ENCODE peak calls at places on chromosomes 3 and 15, in four cellular contexts. One of them, this sample, is unnamed. For H3K36me3 and H3K4me1, the result is how much of the 10 kb centered on the place peaks cover.

GRCh38 chr3:46664971-46665762 is 28.3 kb downstream of the ALS2CL start:
- DNase-seq in fibroblast of lung: no peak
- DNase-seq in lower lobe of right lung: peak
- DNase-seq in neuronal stem cell: no peak
- DNase-seq in this sample: peak

GRCh38 chr15:76336254-76337046 is at the start of gene ISL2:
- DNase-seq in lower lobe of right lung: peak
- DNase-seq in neuronal stem cell: peak
- DNase-seq in fibroblast of lung: peak
- DNase-seq in this sample: peak

GRCh38 chr15:37125143-37125542 is 24.8 kb upstream of the MEIS2 start:
- DNase-seq in neuronal stem cell: no peak
- DNase-seq in fibroblast of lung: no peak
- DNase-seq in lower lobe of right lung: no peak
- DNase-seq in this sample: no peak

GRCh38 chr3:190281308-190282051 is 40.8 kb downstream of the CLDN1 start:
- DNase-seq in fibroblast of lung: no peak
- DNase-seq in lower lobe of right lung: no peak
- DNase-seq in neuronal stem cell: no peak
- DNase-seq in this sample: no peak

GRCh38 chr3:141959531-141959920 is 83.1 kb downstream of the ATP1B3 start:
- DNase-seq in fibroblast of lung: no peak
- DNase-seq in lower lobe of right lung: no peak
- DNase-seq in neuronal stem cell: no peak
- DNase-seq in this sample: no peak

GRCh38 chr3:58200121-58200709 is 10.6 kb downstream of the DNASE1L3 start:
- DNase-seq in fibroblast of lung: no peak
- DNase-seq in lower lobe of right lung: no peak
- DNase-seq in neuronal stem cell: no peak
- DNase-seq in this sample: no peak

GRCh38 chr3:195549001-195549400 is 5.9 kb upstream of the PPP1R2 start:
- DNase-seq in fibroblast of lung: no peak
- DNase-seq in lower lobe of right lung: no peak
- DNase-seq in neuronal stem cell: no peak
- DNase-seq in this sample: no peak

GRCh38 chr3:161371441-161372320 is at the start of gene SPTSSB:
- DNase-seq in neuronal stem cell: peak
- DNase-seq in fibroblast of lung: peak
- DNase-seq in lower lobe of right lung: peak
- DNase-seq in this sample: peak

GRCh38 chr3:41519746-41520145 is 320.4 kb downstream of the CTNNB1 start:
- DNase-seq in neuronal stem cell: no peak
- DNase-seq in lower lobe of right lung: no peak
- DNase-seq in fibroblast of lung: no peak
- DNase-seq in this sample: no peak

GRCh38 chr15:67107014-67107812 is 41.8 kb downstream of the SMAD3 start:
- DNase-seq in lower lobe of right lung: peak
- DNase-seq in fibroblast of lung: peak
- DNase-seq in neuronal stem cell: no peak
- DNase-seq in this sample: peak

GRCh38 chr15:27382296-27382695 is 411.3 kb downstream of the GABRG3 start:
- DNase-seq in neuronal stem cell: no peak
- DNase-seq in lower lobe of right lung: no peak
- DNase-seq in fibroblast of lung: no peak
- DNase-seq in this sample: no peak

GRCh38 chr15:90596943-90597342 is 67.2 kb downstream of the CRTC3 start:
- DNase-seq in neuronal stem cell: no peak
- DNase-seq in fibroblast of lung: no peak
- DNase-seq in lower lobe of right lung: no peak
- DNase-seq in this sample: no peak

GRCh38 chr3:172516318-172517214 is 6.7 kb downstream of the TNFSF10 start:
- DNase-seq in fibroblast of lung: peak
- DNase-seq in neuronal stem cell: no peak
- DNase-seq in lower lobe of right lung: no peak
- DNase-seq in this sample: no peak

GRCh38 chr3:183188895-183189462 is 26.4 kb upstream of the LAMP3 start:
- DNase-seq in fibroblast of lung: no peak
- DNase-seq in lower lobe of right lung: peak
- DNase-seq in neuronal stem cell: peak
- DNase-seq in this sample: peak

GRCh38 chr3:23952646-23953045 is 7.6 kb downstream of the NR1D2 start:
- DNase-seq in lower lobe of right lung: no peak
- DNase-seq in fibroblast of lung: no peak
- DNase-seq in neuronal stem cell: no peak
- DNase-seq in this sample: no peak

GRCh38 chr15:45522179-45522930 is at the start of gene SLC30A4:
- DNase-seq in neuronal stem cell: peak
- DNase-seq in fibroblast of lung: peak
- DNase-seq in lower lobe of right lung: peak
- DNase-seq in this sample: peak

GRCh38 chr15:74957301-74958035 is 896 bp upstream of the RPP25 start:
- DNase-seq in neuronal stem cell: no peak
- DNase-seq in lower lobe of right lung: peak
- DNase-seq in fibroblast of lung: no peak
- DNase-seq in this sample: peak

GRCh38 chr15:69474291-69474690 is 21.7 kb downstream of the RPLP1 start:
- DNase-seq in neuronal stem cell: no peak
- DNase-seq in fibroblast of lung: peak
- DNase-seq in lower lobe of right lung: no peak
- DNase-seq in this sample: no peak

GRCh38 chr3:111926266-111926676 is 52.6 kb upstream of the ABHD10 start:
- DNase-seq in fibroblast of lung: no peak
- DNase-seq in neuronal stem cell: no peak
- DNase-seq in lower lobe of right lung: no peak
- DNase-seq in this sample: no peak

GRCh38 chr3:98518816-98519215 is 3.9 kb downstream of the CLDND1 start:
- DNase-seq in lower lobe of right lung: no peak
- DNase-seq in neuronal stem cell: no peak
- DNase-seq in fibroblast of lung: no peak
- DNase-seq in this sample: no peak

GRCh38 chr3:50572158-50572557 is 2.8 kb downstream of the HEMK1 start:
- DNase-seq in fibroblast of lung: peak
- DNase-seq in neuronal stem cell: peak
- DNase-seq in lower lobe of right lung: peak
- DNase-seq in this sample: peak

GRCh38 chr3:184186902-184187207 is 856 bp downstream of the ABCF3 start:
- DNase-seq in fibroblast of lung: no peak
- DNase-seq in neuronal stem cell: no peak
- DNase-seq in lower lobe of right lung: no peak
- DNase-seq in this sample: no peak

GRCh38 chr3:111539351-111540331 is 2.4 kb upstream of the CD96 start:
- DNase-seq in lower lobe of right lung: peak
- DNase-seq in fibroblast of lung: peak
- DNase-seq in neuronal stem cell: peak
- DNase-seq in this sample: peak

GRCh38 chr3:149080011-149080698 is 6.2 kb downstream of the HLTF start:
- DNase-seq in fibroblast of lung: peak
- DNase-seq in lower lobe of right lung: no peak
- DNase-seq in neuronal stem cell: no peak
- DNase-seq in this sample: no peak

GRCh38 chr3:129553171-129553570 is 10.2 kb downstream of the H1-8 start:
- DNase-seq in lower lobe of right lung: no peak
- DNase-seq in fibroblast of lung: no peak
- DNase-seq in neuronal stem cell: no peak
- DNase-seq in this sample: no peak

GRCh38 chr3:131850223-131850622 is 184.6 kb downstream of the CPNE4 start:
- DNase-seq in fibroblast of lung: no peak
- DNase-seq in lower lobe of right lung: no peak
- DNase-seq in neuronal stem cell: no peak
- DNase-seq in this sample: no peak

GRCh38 chr15:33200444-33200843 is 5.9 kb upstream of the FMN1 start:
- DNase-seq in lower lobe of right lung: no peak
- DNase-seq in neuronal stem cell: no peak
- DNase-seq in fibroblast of lung: peak
- DNase-seq in this sample: peak

GRCh38 chr3:33826206-33826605 is 27.8 kb downstream of the PDCD6IP start:
- DNase-seq in neuronal stem cell: no peak
- DNase-seq in lower lobe of right lung: no peak
- DNase-seq in fibroblast of lung: no peak
- DNase-seq in this sample: no peak

GRCh38 chr3:128698211-128699011 is 27.6 kb upstream of the RAB7A start:
- DNase-seq in neuronal stem cell: peak
- DNase-seq in lower lobe of right lung: peak
- DNase-seq in fibroblast of lung: peak
- DNase-seq in this sample: peak

GRCh38 chr3:72892081-72892763 is 4.4 kb downstream of the GXYLT2 start:
- DNase-seq in fibroblast of lung: peak
- DNase-seq in lower lobe of right lung: no peak
- DNase-seq in neuronal stem cell: no peak
- DNase-seq in this sample: no peak
- H3K4me3 ChIP-seq in fibroblast of lung: no peak
- H3K4me3 ChIP-seq in lower lobe of right lung: no peak
- H3K4me3 ChIP-seq in neuronal stem cell: no peak
- H3K4me3 ChIP-seq in this sample: no peak

DNA sequence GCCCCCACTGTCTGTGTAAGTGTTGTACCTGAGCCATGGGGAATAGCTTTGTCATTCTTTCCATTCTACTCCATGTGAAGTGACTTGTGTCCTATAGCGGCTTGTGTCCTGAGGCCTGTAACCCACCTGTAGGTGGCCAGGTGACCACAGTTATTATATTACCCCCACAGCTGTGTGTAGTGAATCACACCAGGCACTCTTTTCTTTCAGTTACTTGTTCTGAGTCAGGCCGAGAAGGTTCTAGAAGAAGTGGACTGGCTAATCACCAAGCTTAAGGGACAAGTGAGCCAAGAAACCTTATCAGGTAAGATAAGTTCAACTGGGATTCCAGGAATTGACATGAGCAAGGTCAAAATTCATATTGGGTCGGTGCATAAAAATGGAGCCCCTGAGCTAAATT is 29.2 kb downstream of the POLG start:
- DNase-seq in neuronal stem cell: no peak
- DNase-seq in lower lobe of right lung: no peak
- DNase-seq in fibroblast of lung: no peak
- DNase-seq in this sample: no peak
- H3K36me3 ChIP-seq in neuronal stem cell: half or more
- H3K36me3 ChIP-seq in lower lobe of right lung: under half
- H3K36me3 ChIP-seq in fibroblast of lung: under half
- H3K36me3 ChIP-seq in this sample: under half

GRCh38 chr15:64701051-64701450 is 74.3 kb downstream of the RBPMS2 start:
- DNase-seq in fibroblast of lung: no peak
- DNase-seq in lower lobe of right lung: no peak
- DNase-seq in neuronal stem cell: no peak
- DNase-seq in this sample: no peak
- H3K4me1 ChIP-seq in fibroblast of lung: under half
- H3K4me1 ChIP-seq in lower lobe of right lung: half or more
- H3K4me1 ChIP-seq in neuronal stem cell: under half
- H3K4me1 ChIP-seq in this sample: under half

GRCh38 chr3:185931777-185932176 is 6.0 kb downstream of the TRA2B start:
- DNase-seq in neuronal stem cell: no peak
- DNase-seq in fibroblast of lung: no peak
- DNase-seq in lower lobe of right lung: no peak
- DNase-seq in this sample: no peak

GRCh38 chr3:185930393-185931107 is 7.3 kb downstream of the TRA2B start:
- DNase-seq in fibroblast of lung: peak
- DNase-seq in lower lobe of right lung: no peak
- DNase-seq in neuronal stem cell: no peak
- DNase-seq in this sample: no peak

GRCh38 chr3:185933374-185933950 is 4.4 kb downstream of the TRA2B start:
- DNase-seq in fibroblast of lung: no peak
- DNase-seq in neuronal stem cell: no peak
- DNase-seq in lower lobe of right lung: no peak
- DNase-seq in this sample: no peak

GRCh38 chr3:185934726-185935464 is 2.9 kb downstream of the TRA2B start:
- DNase-seq in fibroblast of lung: no peak
- DNase-seq in neuronal stem cell: no peak
- DNase-seq in lower lobe of right lung: no peak
- DNase-seq in this sample: no peak

GRCh38 chr3:185932213-185932612 is 5.6 kb downstream of the TRA2B start:
- DNase-seq in lower lobe of right lung: no peak
- DNase-seq in neuronal stem cell: no peak
- DNase-seq in fibroblast of lung: peak
- DNase-seq in this sample: no peak
- H3K4me3 ChIP-seq in lower lobe of right lung: peak
- H3K4me3 ChIP-seq in neuronal stem cell: no peak
- H3K4me3 ChIP-seq in fibroblast of lung: peak
- H3K4me3 ChIP-seq in this sample: no peak

DNA sequence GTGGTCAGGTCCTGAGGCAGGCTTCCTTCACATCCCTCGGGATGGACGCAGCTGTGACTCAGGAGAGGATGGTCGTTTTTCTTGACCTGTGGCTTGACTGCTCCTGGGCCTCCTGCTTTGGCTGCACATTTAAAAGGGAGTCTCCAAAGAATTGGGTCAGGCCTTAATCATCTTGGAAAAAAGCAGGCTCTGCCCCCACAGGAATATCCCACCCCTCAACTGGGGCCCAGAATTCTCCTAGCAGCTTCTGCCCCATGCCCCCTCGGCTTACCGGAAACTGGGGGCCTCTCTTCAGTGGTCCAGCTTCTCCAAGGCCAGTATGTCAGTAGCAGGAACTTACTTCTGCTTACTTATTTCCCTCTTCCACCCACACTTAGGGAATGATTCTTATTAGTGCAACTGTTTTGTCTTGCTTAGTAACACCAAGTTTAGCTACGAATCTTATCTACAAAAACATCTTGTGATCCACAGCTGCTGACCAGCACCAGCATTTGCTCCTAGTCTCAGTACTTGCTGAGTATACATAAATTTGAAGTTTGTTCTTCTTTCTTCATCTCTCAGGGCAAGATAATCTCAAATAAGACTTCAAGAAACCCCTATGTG is 35.7 kb downstream of the ATG7 start:
- DNase-seq in fibroblast of lung: no peak
- DNase-seq in neuronal stem cell: no peak
- DNase-seq in lower lobe of right lung: no peak
- DNase-seq in this sample: no peak
- H3K36me3 ChIP-seq in fibroblast of lung: under half
- H3K36me3 ChIP-seq in neuronal stem cell: half or more
- H3K36me3 ChIP-seq in lower lobe of right lung: half or more
- H3K36me3 ChIP-seq in this sample: under half